ENCODE peak calls at places on chromosomes 1 and 21, in six cellular contexts. D, K, V, Y, P and W are unnamed samples. For H3K4me1, the result is how much of the 10 kb centered on the place peaks cover.

GRCh38 chr1:119040906-119041305 is 52.8 kb upstream of the TBX15 start:
- DNase-seq in D (peak), K (no peak), V (no peak), Y (no peak), P (peak), W (no peak)

GRCh38 chr1:90564164-90564563 is 152.9 kb downstream of the BARHL2 start:
- DNase-seq in D (no peak), K (no peak), V (no peak), Y (no peak), P (no peak), W (no peak)

GRCh38 chr1:53341961-53342707 is 14.3 kb upstream of the LRP8 start:
- DNase-seq in D (peak), K (no peak), V (peak), Y (no peak), P (no peak), W (no peak)

GRCh38 chr1:117260761-117261462 is 50.2 kb upstream of the VTCN1 start:
- DNase-seq in D (no peak), K (no peak), V (no peak), Y (no peak), P (no peak), W (no peak)

GRCh38 chr1:183300828-183301227 is 114.8 kb downstream of the LAMC2 start:
- DNase-seq in D (no peak), K (no peak), V (no peak), Y (no peak), P (no peak), W (no peak)

GRCh38 chr1:29964718-29965533 is 728.6 kb downstream of the PTPRU start:
- DNase-seq in D (no peak), K (no peak), V (no peak), Y (no peak), P (no peak), W (no peak)

GRCh38 chr1:240611619-240612490 is at the start of gene GREM2:
- DNase-seq in D (peak), K (no peak), V (no peak), Y (peak), P (peak), W (peak)

GRCh38 chr1:20058531-20058930 is 11.5 kb upstream of the PLA2G5 start:
- DNase-seq in D (peak), K (peak), V (no peak), Y (no peak), P (peak), W (no peak)

GRCh38 chr1:110148961-110149360 is 1.3 kb upstream of the SLC6A17 start:
- DNase-seq in D (no peak), K (peak), V (no peak), Y (no peak), P (no peak), W (no peak)

GRCh38 chr1:159821171-159821867 is 5.4 kb upstream of the SLAMF8 start:
- DNase-seq in D (no peak), K (peak), V (no peak), Y (no peak), P (peak), W (no peak)

GRCh38 chr1:89865498-89866385 is 44.9 kb downstream of the LRRC8D start:
- DNase-seq in D (no peak), K (no peak), V (no peak), Y (no peak), P (peak), W (no peak)

GRCh38 chr1:117612517-117613248 is 6.8 kb downstream of the TENT5C start:
- DNase-seq in D (peak), K (no peak), V (no peak), Y (no peak), P (peak), W (peak)

GRCh38 chr1:8259498-8260290 is 58.2 kb upstream of the SLC45A1 start:
- DNase-seq in D (peak), K (no peak), V (no peak), Y (no peak), P (peak), W (peak)

GRCh38 chr1:239389703-239390102 is 3.3 kb downstream of the CHRM3 start:
- DNase-seq in D (no peak), K (no peak), V (no peak), Y (no peak), P (no peak), W (no peak)

GRCh38 chr1:35546614-35547013 is 10.6 kb downstream of the KIAA0319L start:
- DNase-seq in D (no peak), K (no peak), V (no peak), Y (no peak), P (no peak), W (no peak)

GRCh38 chr1:211586538-211586937 is 7.6 kb upstream of the SLC30A1 start:
- DNase-seq in D (no peak), K (no peak), V (no peak), Y (no peak), P (no peak), W (no peak)

GRCh38 chr1:163331116-163331515 is 9.4 kb downstream of the NUF2 start:
- DNase-seq in D (no peak), K (no peak), V (no peak), Y (no peak), P (no peak), W (no peak)

GRCh38 chr1:241482761-241483250 is 36.7 kb downstream of the FH start:
- DNase-seq in D (no peak), K (no peak), V (no peak), Y (no peak), P (no peak), W (no peak)

GRCh38 chr1:215001419-215002021 is 81.0 kb upstream of the KCNK2 start:
- DNase-seq in D (no peak), K (no peak), V (no peak), Y (no peak), P (no peak), W (no peak)

GRCh38 chr1:25553749-25554425 is 10.5 kb downstream of the LDLRAP1 start:
- DNase-seq in D (no peak), K (no peak), V (no peak), Y (no peak), P (peak), W (no peak)

GRCh38 chr1:58874327-58874726 is 90.5 kb upstream of the JUN start:
- DNase-seq in D (no peak), K (no peak), V (no peak), Y (peak), P (no peak), W (no peak)

GRCh38 chr1:5855196-5855897 is 136.9 kb downstream of the NPHP4 start:
- DNase-seq in D (no peak), K (no peak), V (no peak), Y (no peak), P (no peak), W (no peak)

GRCh38 chr1:200973937-200974657 is 49.4 kb downstream of the KIF21B start:
- DNase-seq in D (peak), K (no peak), V (peak), Y (no peak), P (no peak), W (peak)

GRCh38 chr1:179079113-179079761 is 2.6 kb upstream of the TOR3A start:
- DNase-seq in D (peak), K (peak), V (no peak), Y (peak), P (peak), W (no peak)

GRCh38 chr1:204941415-204942338 is 71.0 kb downstream of the NFASC start:
- DNase-seq in D (peak), K (peak), V (peak), Y (peak), P (peak), W (peak)

GRCh38 chr1:26275580-26276431 is 4.1 kb upstream of the SH3BGRL3 start:
- DNase-seq in D (peak), K (peak), V (peak), Y (peak), P (peak), W (peak)

GRCh38 chr21:45542242-45542666 is at the start of gene SLC19A1:
- DNase-seq in D (peak), K (peak), V (peak), Y (peak), P (peak), W (peak)

GRCh38 chr21:34510148-34511142 is 1.6 kb downstream of the KCNE1 start:
- DNase-seq in D (peak), K (peak), V (peak), Y (peak), P (peak), W (peak)

GRCh38 chr1:231934797-231935196 is 308.2 kb downstream of the DISC1 start:
- DNase-seq in D (peak), K (no peak), V (no peak), Y (peak), P (no peak), W (no peak)

GRCh38 chr1:230122361-230123279 is 55.6 kb downstream of the GALNT2 start:
- DNase-seq in D (no peak), K (peak), V (no peak), Y (no peak), P (no peak), W (no peak)

GRCh38 chr1:50977575-50978143 is 7.6 kb downstream of the CDKN2C start:
- DNase-seq in D (peak), K (peak), V (peak), Y (peak), P (peak), W (peak)

GRCh38 chr1:50979964-50980363 is 9.9 kb downstream of the CDKN2C start:
- DNase-seq in D (no peak), K (no peak), V (no peak), Y (no peak), P (no peak), W (no peak)

GRCh38 chr1:50978852-50979781 is 9.1 kb downstream of the CDKN2C start:
- DNase-seq in D (peak), K (peak), V (no peak), Y (peak), P (peak), W (no peak)

GRCh38 chr1:50976890-50977574 is 7.0 kb downstream of the CDKN2C start:
- DNase-seq in D (peak), K (peak), V (no peak), Y (peak), P (peak), W (no peak)

GRCh38 chr1:50978144-50978851 is 8.3 kb downstream of the CDKN2C start:
- DNase-seq in D (peak), K (peak), V (peak), Y (peak), P (peak), W (peak)
- H3K4me1 ChIP-seq in D (under half), K (under half), V (under half), Y (under half), P (under half), W (under half)

DNA sequence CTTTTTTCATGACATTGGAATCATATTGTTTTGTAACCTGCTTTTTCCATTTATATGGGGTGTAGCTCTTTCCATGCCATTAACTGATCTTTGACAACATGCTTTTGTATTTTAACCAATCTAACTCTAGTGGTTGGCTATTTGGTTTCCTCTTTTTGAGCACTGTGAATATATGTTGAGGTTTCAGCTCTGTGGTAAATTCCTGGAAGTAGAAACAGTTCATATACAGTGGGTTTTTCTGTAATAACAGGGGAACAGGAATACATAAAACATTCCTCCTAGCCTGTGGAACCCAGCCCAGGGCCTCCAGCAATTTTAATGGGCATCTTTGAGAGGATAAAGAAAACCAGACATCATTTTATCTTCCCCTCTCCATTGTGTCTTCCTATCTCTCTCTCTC is 17.4 kb downstream of the AZIN2 start:
- DNase-seq in D (no peak), K (no peak), V (no peak), Y (no peak), P (no peak), W (no peak)
- H3K4me3 ChIP-seq in D (no peak), K (no peak), V (no peak), Y (no peak), P (no peak), W (no peak)

DNA sequence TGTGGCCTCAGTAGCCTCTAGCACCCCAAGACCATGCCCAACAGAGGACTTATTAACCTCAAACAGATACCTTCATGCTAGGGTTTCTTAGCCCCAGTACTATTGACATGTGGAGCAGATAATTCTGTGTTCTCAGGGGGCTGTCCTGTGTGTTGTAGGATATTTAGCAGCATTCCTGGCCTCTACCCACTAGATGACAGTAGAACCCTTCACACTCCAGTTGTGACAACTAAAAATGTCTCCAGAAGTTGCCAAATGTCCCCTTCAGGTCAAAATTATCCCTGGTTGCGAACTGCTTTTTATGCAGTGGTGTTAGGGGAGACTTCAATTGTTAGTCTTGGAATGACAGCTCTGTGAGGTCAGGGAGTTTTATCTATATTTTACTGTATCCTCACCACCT is 8.1 kb downstream of the KAZN start:
- DNase-seq in D (no peak), K (peak), V (no peak), Y (no peak), P (no peak), W (no peak)
- TF ChIP-seq CTCF in D (no peak), K (peak), V (no peak), Y (no peak), P (no peak), W (no peak)

GRCh38 chr1:220699044-220699443 is 8.9 kb downstream of the C1orf115 start:
- DNase-seq in D (no peak), K (no peak), V (no peak), Y (no peak), P (no peak), W (no peak)

GRCh38 chr1:220698607-220699016 is 8.4 kb downstream of the C1orf115 start:
- DNase-seq in D (no peak), K (no peak), V (no peak), Y (no peak), P (no peak), W (no peak)

GRCh38 chr1:220701974-220702373 is 11.8 kb downstream of the C1orf115 start:
- DNase-seq in D (no peak), K (no peak), V (no peak), Y (no peak), P (no peak), W (no peak)

GRCh38 chr1:220702733-220703704 is 12.9 kb downstream of the C1orf115 start:
- DNase-seq in D (no peak), K (no peak), V (no peak), Y (no peak), P (no peak), W (no peak)

GRCh38 chr1:220700591-220701179 is 10.5 kb downstream of the C1orf115 start:
- DNase-seq in D (no peak), K (no peak), V (no peak), Y (no peak), P (peak), W (peak)
- H3K4me1 ChIP-seq in D (under half), K (under half), V (under half), Y (under half), P (under half), W (under half)

DNA sequence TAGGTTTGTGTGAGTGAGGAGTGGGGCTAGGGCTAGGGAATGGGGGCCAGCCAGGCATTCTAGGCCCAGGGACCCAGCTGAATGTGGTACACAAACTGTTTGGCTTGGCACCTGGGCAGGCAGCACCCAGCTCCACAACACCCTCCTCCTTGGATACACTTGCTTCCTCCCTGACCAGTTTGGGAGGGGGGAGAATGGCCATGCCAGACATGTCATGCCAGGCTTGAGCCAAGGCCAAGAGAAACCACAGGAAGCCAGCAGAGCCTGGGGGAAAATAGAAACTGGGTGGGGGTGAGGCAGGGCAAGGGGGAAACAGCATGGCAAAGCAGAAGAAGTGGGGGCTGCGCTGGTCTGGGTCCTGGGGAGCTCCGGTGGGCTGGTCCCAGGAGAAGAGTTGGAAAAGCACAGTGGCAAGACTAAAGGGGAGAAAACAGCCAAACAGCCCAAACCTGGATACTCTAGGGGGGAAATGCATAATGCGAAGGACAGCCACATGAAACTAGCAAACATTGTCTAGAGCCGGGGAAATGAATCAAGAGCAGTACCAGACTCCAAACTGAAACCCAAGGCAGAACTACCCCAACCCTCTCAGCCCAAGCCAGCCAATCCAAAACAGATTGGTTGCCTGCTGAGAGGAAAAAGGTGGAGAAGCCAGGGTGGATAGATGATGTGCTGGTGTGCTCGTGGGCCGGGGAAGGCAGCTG is 47.9 kb downstream of the LGR6 start:
- DNase-seq in D (no peak), K (no peak), V (no peak), Y (no peak), P (no peak), W (no peak)
- H3K4me3 ChIP-seq in D (no peak), K (no peak), V (no peak), Y (no peak), P (no peak), W (no peak)

DNA sequence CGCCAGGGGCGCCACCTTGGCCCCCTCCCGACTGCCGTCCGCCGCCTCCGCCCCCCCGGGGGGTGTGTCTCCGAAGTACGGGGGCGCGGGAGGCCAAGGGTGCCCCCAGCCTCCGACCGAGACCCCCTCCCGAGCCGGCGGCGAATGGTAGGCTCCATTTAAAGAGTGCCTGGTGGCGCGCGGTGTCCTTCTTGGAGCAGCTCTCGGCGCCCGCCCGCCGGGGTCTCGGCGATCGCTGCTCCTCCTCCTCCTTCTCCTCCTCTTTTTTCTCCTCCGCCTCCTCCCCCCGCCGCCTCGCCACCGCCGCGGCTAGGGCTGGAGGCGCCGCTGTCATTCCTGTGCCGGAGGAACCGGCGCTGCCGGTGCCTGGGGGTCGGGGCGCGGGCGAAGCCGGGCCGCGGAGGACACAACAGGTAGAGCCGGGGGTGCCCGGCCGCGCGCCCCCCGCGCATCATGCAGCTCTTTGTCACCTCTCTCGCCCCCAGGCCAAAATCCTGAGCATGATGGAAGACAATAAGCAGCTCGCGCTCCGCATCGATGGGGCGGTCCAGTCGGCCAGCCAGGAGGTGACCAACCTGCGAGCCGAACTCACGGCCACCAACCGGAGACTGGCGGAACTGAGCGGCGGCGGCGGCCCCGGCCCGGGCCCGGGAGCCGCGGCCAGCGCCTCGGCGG is at the start of gene KAZN:
- DNase-seq in D (peak), K (no peak), V (peak), Y (peak), P (no peak), W (peak)
- TF ChIP-seq CTCF in D (no peak), K (no peak), V (no peak), Y (no peak), P (no peak), W (no peak)

DNA sequence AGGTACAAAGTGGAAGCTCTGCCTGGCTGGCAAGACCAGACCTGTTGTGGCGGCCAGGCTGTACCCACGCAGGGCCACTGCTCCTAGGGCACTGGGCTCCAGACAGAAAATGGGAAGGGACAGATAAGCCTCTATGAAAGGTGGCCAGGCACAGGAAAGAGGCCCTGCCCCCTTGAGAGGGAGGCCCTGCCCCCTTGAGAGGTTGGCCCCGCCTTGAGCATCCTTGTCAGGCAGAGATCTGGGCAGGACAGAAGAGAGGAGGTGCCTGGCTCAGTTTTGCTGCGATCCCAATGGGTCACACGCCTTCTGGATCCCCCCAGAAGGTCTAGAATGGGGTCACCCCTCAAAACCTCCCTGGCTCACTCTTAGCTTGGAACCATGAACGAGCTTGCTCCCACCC is 17.4 kb upstream of the ECE1 start:
- DNase-seq in D (no peak), K (no peak), V (no peak), Y (peak), P (peak), W (no peak)
- H3K4me1 ChIP-seq in D (under half), K (under half), V (under half), Y (under half), P (half or more), W (under half)